ENCODE peak calls at places on chromosomes 4 and X, in four cellular contexts. One of them, this sample, is unnamed.
A peak's percentile ranks its signal among the peaks of the same experiment; 100 is the strongest.

GRCh38 chrX:13764765-13765164 is 30.2 kb downstream of the OFD1 start:
- DNase-seq in left ventricle myocardium inferior: no peak
- DNase-seq in lower lobe of right lung: no peak
- DNase-seq in AG04450: no peak
- DNase-seq in this sample: peak; percentile 13

GRCh38 chrX:137352101-137352660 is 213.7 kb upstream of the ZIC3 start:
- DNase-seq in AG04450: no peak
- DNase-seq in lower lobe of right lung: no peak
- DNase-seq in left ventricle myocardium inferior: no peak
- DNase-seq in this sample: no peak

GRCh38 chrX:140766024-140766611 is 56.6 kb downstream of the LINC00632 start:
- DNase-seq in AG04450: peak; percentile 27
- DNase-seq in left ventricle myocardium inferior: no peak
- DNase-seq in lower lobe of right lung: no peak
- DNase-seq in this sample: peak; percentile 18

GRCh38 chr4:56271121-56271520 is 116.2 kb downstream of the AASDH start:
- DNase-seq in left ventricle myocardium inferior: no peak
- DNase-seq in AG04450: no peak
- DNase-seq in lower lobe of right lung: no peak
- DNase-seq in this sample: no peak

GRCh38 chr4:13912966-13913365 is 285.4 kb upstream of the BOD1L1 start:
- DNase-seq in left ventricle myocardium inferior: no peak
- DNase-seq in lower lobe of right lung: no peak
- DNase-seq in AG04450: no peak
- DNase-seq in this sample: no peak

GRCh38 chr4:123939621-123940020 is 543.0 kb downstream of the SPRY1 start:
- DNase-seq in left ventricle myocardium inferior: no peak
- DNase-seq in lower lobe of right lung: no peak
- DNase-seq in AG04450: peak; percentile 27
- DNase-seq in this sample: no peak

GRCh38 chrX:24594531-24594930 is 52.6 kb downstream of the PCYT1B start:
- DNase-seq in left ventricle myocardium inferior: no peak
- DNase-seq in lower lobe of right lung: no peak
- DNase-seq in AG04450: no peak
- DNase-seq in this sample: no peak

GRCh38 chrX:13281289-13281688 is 38.6 kb downstream of the ATXN3L start:
- DNase-seq in AG04450: no peak
- DNase-seq in lower lobe of right lung: no peak
- DNase-seq in left ventricle myocardium inferior: no peak
- DNase-seq in this sample: no peak

GRCh38 chr4:721261-722171 is 15.9 kb downstream of the PCGF3 start:
- DNase-seq in lower lobe of right lung: no peak
- DNase-seq in left ventricle myocardium inferior: no peak
- DNase-seq in AG04450: no peak
- DNase-seq in this sample: no peak

GRCh38 chr4:5563856-5564255 is 144.5 kb downstream of the EVC2 start:
- DNase-seq in lower lobe of right lung: no peak
- DNase-seq in AG04450: no peak
- DNase-seq in left ventricle myocardium inferior: no peak
- DNase-seq in this sample: no peak

GRCh38 chr4:121252224-121252806 is 88.2 kb upstream of the TNIP3 start:
- DNase-seq in lower lobe of right lung: peak; percentile 60
- DNase-seq in AG04450: peak; percentile 50
- DNase-seq in left ventricle myocardium inferior: peak; percentile 32
- DNase-seq in this sample: peak; percentile 77

GRCh38 chrX:139826065-139827044 is 106.5 kb downstream of the ATP11C start:
- DNase-seq in AG04450: peak; percentile 38
- DNase-seq in left ventricle myocardium inferior: no peak
- DNase-seq in lower lobe of right lung: no peak
- DNase-seq in this sample: no peak

GRCh38 chrX:109902665-109903064 is 100.2 kb upstream of the TMEM164 start:
- DNase-seq in lower lobe of right lung: no peak
- DNase-seq in left ventricle myocardium inferior: no peak
- DNase-seq in AG04450: no peak
- DNase-seq in this sample: no peak

GRCh38 chr4:2867758-2868491 is 24.3 kb downstream of the ADD1 start:
- DNase-seq in left ventricle myocardium inferior: peak; percentile 33
- DNase-seq in AG04450: no peak
- DNase-seq in lower lobe of right lung: no peak
- DNase-seq in this sample: no peak

GRCh38 chr4:170374770-170375169 is 285.0 kb upstream of the AADAT start:
- DNase-seq in left ventricle myocardium inferior: no peak
- DNase-seq in AG04450: no peak
- DNase-seq in lower lobe of right lung: no peak
- DNase-seq in this sample: no peak

GRCh38 chrX:115622534-115622933 is 61.6 kb downstream of the PLS3 start:
- DNase-seq in AG04450: no peak
- DNase-seq in left ventricle myocardium inferior: no peak
- DNase-seq in lower lobe of right lung: no peak
- DNase-seq in this sample: no peak

GRCh38 chrX:124938715-124939114 is 381.0 kb upstream of the TEX13C start:
- DNase-seq in AG04450: no peak
- DNase-seq in lower lobe of right lung: no peak
- DNase-seq in left ventricle myocardium inferior: no peak
- DNase-seq in this sample: no peak

GRCh38 chr4:7745486-7745885 is 194.2 kb downstream of the AFAP1 start:
- DNase-seq in left ventricle myocardium inferior: no peak
- DNase-seq in AG04450: no peak
- DNase-seq in lower lobe of right lung: no peak
- DNase-seq in this sample: peak; percentile 11

GRCh38 chrX:74248889-74249288 is 55.1 kb upstream of the ZCCHC13 start:
- DNase-seq in left ventricle myocardium inferior: peak; percentile 20
- DNase-seq in AG04450: no peak
- DNase-seq in lower lobe of right lung: no peak
- DNase-seq in this sample: no peak

GRCh38 chrX:24838624-24839023 is 144.9 kb downstream of the POLA1 start:
- DNase-seq in AG04450: no peak
- DNase-seq in left ventricle myocardium inferior: no peak
- DNase-seq in lower lobe of right lung: no peak
- DNase-seq in this sample: no peak

GRCh38 chr4:95107635-95108034 is 349.9 kb downstream of the BMPR1B start:
- DNase-seq in lower lobe of right lung: no peak
- DNase-seq in left ventricle myocardium inferior: no peak
- DNase-seq in AG04450: no peak
- DNase-seq in this sample: peak; percentile 68

GRCh38 chr4:130257271-130257670 is 1161.3 kb downstream of the C4orf33 start:
- DNase-seq in left ventricle myocardium inferior: no peak
- DNase-seq in AG04450: no peak
- DNase-seq in lower lobe of right lung: no peak
- DNase-seq in this sample: no peak

GRCh38 chr4:73707918-73708577 is 32.3 kb upstream of the CXCL8 start:
- DNase-seq in AG04450: peak; percentile 60
- DNase-seq in left ventricle myocardium inferior: peak; percentile 54
- DNase-seq in lower lobe of right lung: peak; percentile 53
- DNase-seq in this sample: peak; percentile 25

GRCh38 chrX:53682885-53683555 is 3.5 kb downstream of the HUWE1 start:
- DNase-seq in lower lobe of right lung: no peak
- DNase-seq in left ventricle myocardium inferior: no peak
- DNase-seq in AG04450: no peak
- DNase-seq in this sample: no peak

GRCh38 chrX:39609941-39610340 is 487.8 kb downstream of the BCOR start:
- DNase-seq in left ventricle myocardium inferior: no peak
- DNase-seq in AG04450: no peak
- DNase-seq in lower lobe of right lung: no peak
- DNase-seq in this sample: no peak

GRCh38 chrX:150581093-150581775 is 12.8 kb downstream of the MTM1 start:
- DNase-seq in left ventricle myocardium inferior: no peak
- DNase-seq in AG04450: peak; percentile 32
- DNase-seq in lower lobe of right lung: no peak
- DNase-seq in this sample: no peak

GRCh38 chr4:142380052-142380598 is 466.0 kb downstream of the INPP4B start:
- DNase-seq in lower lobe of right lung: no peak
- DNase-seq in left ventricle myocardium inferior: no peak
- DNase-seq in AG04450: no peak
- DNase-seq in this sample: no peak

GRCh38 chr4:7270121-7270520 is 77.8 kb downstream of the SORCS2 start:
- DNase-seq in left ventricle myocardium inferior: no peak
- DNase-seq in AG04450: no peak
- DNase-seq in lower lobe of right lung: no peak
- DNase-seq in this sample: no peak

GRCh38 chr4:141543176-141543575 is 93.2 kb upstream of the IL15 start:
- DNase-seq in lower lobe of right lung: no peak
- DNase-seq in left ventricle myocardium inferior: no peak
- DNase-seq in AG04450: no peak
- DNase-seq in this sample: no peak

GRCh38 chr4:183504930-183505555 is at the start of gene ING2:
- DNase-seq in lower lobe of right lung: no peak
- DNase-seq in left ventricle myocardium inferior: peak; percentile 20
- DNase-seq in AG04450: no peak
- DNase-seq in this sample: no peak

GRCh38 chr4:184331155-184331995 is 113.7 kb upstream of the ENPP6 start:
- DNase-seq in left ventricle myocardium inferior: no peak
- DNase-seq in lower lobe of right lung: no peak
- DNase-seq in AG04450: no peak
- DNase-seq in this sample: no peak

GRCh38 chrX:152733261-152733975 is at the start of the genes CSAG1 and MAGEA12:
- DNase-seq in left ventricle myocardium inferior: no peak
- DNase-seq in AG04450: no peak
- DNase-seq in lower lobe of right lung: no peak
- DNase-seq in this sample: no peak

GRCh38 chrX:85941275-85941674 is 106.1 kb downstream of the CHM start:
- DNase-seq in left ventricle myocardium inferior: no peak
- DNase-seq in lower lobe of right lung: no peak
- DNase-seq in AG04450: no peak
- DNase-seq in this sample: no peak

GRCh38 chr4:6281436-6282144 is 11.9 kb downstream of the WFS1 start:
- DNase-seq in left ventricle myocardium inferior: peak; percentile 69
- DNase-seq in AG04450: no peak
- DNase-seq in lower lobe of right lung: no peak
- DNase-seq in this sample: no peak

GRCh38 chr4:71772592-71772991 is 11.3 kb downstream of the GC start:
- DNase-seq in lower lobe of right lung: no peak
- DNase-seq in left ventricle myocardium inferior: no peak
- DNase-seq in AG04450: no peak
- DNase-seq in this sample: no peak

GRCh38 chr4:5973033-5973432 is 45.2 kb downstream of the C4orf50 start:
- DNase-seq in left ventricle myocardium inferior: no peak
- DNase-seq in lower lobe of right lung: no peak
- DNase-seq in AG04450: no peak
- DNase-seq in this sample: no peak

GRCh38 chr4:158496030-158496741 is 25.5 kb upstream of the RXFP1 start:
- DNase-seq in AG04450: no peak
- DNase-seq in lower lobe of right lung: peak; percentile 65
- DNase-seq in left ventricle myocardium inferior: peak; percentile 20
- DNase-seq in this sample: no peak

GRCh38 chrX:134636859-134637258 is 21.4 kb downstream of the PLAC1 start:
- DNase-seq in lower lobe of right lung: no peak
- DNase-seq in AG04450: no peak
- DNase-seq in left ventricle myocardium inferior: no peak
- DNase-seq in this sample: no peak

GRCh38 chrX:131728295-131729145 is 184.6 kb downstream of the OR13H1 start:
- DNase-seq in AG04450: no peak
- DNase-seq in lower lobe of right lung: no peak
- DNase-seq in left ventricle myocardium inferior: no peak
- DNase-seq in this sample: no peak
- TF ChIP-seq CTCF in AG04450: no peak
- TF ChIP-seq CTCF in lower lobe of right lung: no peak
- TF ChIP-seq CTCF in left ventricle myocardium inferior: no peak
- TF ChIP-seq CTCF in this sample: peak; percentile 28

DNA sequence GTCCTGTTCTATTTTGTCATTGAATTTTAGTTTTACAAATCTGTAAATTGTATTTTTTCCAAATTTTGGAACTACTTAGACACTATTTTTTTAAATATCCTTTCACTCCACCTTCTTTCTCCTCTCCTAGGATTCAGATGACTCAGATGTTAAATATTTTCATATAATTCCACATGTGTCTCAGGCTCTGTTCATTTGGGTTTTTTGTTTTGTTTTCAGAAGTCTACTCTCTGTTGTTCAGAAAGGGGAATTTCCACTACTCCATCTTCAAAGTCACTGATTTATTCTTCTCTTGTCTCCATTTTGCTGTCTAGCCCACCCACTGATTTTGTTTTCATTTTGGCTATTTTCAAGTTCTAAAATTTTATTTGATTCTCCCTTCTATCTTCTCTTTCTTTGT is 264.0 kb upstream of the SLIT2 start:
- DNase-seq in lower lobe of right lung: no peak
- DNase-seq in AG04450: peak; percentile 26
- DNase-seq in left ventricle myocardium inferior: no peak
- DNase-seq in this sample: no peak
- H3K9me3 ChIP-seq in lower lobe of right lung: no peaks in the 10 kb centered on the region
- H3K9me3 ChIP-seq in AG04450: no peaks in the 10 kb centered on the region
- H3K9me3 ChIP-seq in left ventricle myocardium inferior: no peaks in the 10 kb centered on the region
- H3K9me3 ChIP-seq in this sample: no peaks in the 10 kb centered on the region

DNA sequence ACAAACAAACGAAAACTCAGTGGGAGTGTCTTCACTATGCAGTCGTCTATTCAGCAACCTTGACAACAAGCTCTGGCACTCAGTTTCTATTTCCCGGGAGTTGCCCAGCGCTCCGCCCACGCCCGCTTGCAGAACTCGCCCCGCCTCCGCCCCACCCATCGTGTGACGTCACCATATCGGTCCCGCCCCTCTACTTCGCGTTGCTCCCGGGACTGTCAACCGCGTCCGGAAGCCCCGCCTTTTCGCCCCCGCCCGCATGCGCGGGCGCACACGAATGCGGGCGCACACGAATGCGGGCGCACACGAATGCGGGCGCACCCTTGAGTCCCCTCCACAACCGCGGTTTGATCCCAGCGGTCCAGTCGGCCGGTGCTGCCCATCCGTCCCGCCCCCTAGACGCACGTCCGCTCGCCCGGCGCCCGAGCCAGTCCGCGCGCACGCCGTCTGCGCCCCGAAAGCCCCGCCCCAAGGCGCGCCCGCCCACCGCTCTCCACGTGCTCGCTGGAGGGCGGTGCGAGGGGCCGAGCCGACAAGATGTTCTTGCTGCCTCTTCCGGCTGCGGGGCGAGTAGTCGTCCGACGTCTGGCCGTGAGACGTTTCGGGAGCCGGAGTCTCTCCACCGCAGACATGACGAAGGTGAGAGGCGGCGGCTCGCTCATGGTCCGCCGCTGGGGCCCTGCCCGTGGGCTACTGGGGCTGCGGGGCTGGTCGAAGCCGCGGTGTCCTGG is at the start of gene LAP3:
- DNase-seq in AG04450: peak; percentile 92
- DNase-seq in left ventricle myocardium inferior: peak; percentile 98
- DNase-seq in lower lobe of right lung: peak; percentile 98
- DNase-seq in this sample: peak; percentile 100
- TF ChIP-seq CTCF in AG04450: no peak
- TF ChIP-seq CTCF in left ventricle myocardium inferior: no peak
- TF ChIP-seq CTCF in lower lobe of right lung: peak; percentile 15
- TF ChIP-seq CTCF in this sample: no peak

DNA sequence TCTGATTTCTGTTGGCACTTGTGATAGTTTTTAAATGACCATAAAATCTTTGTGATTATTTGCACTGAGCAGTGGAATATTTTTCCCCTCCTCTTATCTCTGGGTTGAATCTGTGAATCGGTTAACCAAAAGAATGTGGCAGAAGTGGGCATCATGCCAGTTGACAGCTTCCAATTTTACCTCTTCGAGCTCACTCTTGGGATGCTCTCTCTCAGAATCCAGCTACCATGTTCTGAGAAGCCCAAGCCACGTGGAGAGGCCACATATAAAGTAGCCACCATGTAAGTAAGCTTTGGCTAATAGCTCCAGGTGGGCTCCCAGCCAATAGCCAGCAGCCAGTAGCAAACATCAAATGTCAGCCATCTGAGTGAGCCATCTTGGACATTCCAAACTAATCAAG is 12.9 kb upstream of the WDR19 start:
- DNase-seq in lower lobe of right lung: no peak
- DNase-seq in left ventricle myocardium inferior: no peak
- DNase-seq in AG04450: no peak
- DNase-seq in this sample: no peak
- H3K9me3 ChIP-seq in lower lobe of right lung: no peaks in the 10 kb centered on the region
- H3K9me3 ChIP-seq in left ventricle myocardium inferior: peaks cover 9% of the 10 kb centered on the region
- H3K9me3 ChIP-seq in AG04450: no peaks in the 10 kb centered on the region
- H3K9me3 ChIP-seq in this sample: no peaks in the 10 kb centered on the region